ENCODE peak calls at places on chromosomes 16 and 17, in four cellular contexts. O is glutamatergic neuron, I is GM10248, K is lung. T is an unnamed sample.

GRCh38 chr16:47732806-47733150 is 271.6 kb downstream of the PHKB start:
- DNase-seq in O (no peak), I (no peak), K (no peak), T (no peak)

GRCh38 chr16:67259705-67260104 is 10.9 kb downstream of the SLC9A5 start:
- DNase-seq in O (no peak), I (no peak), K (no peak), T (no peak)

GRCh38 chr17:39653662-39654331 is 11.4 kb upstream of the TCAP start:
- DNase-seq in O (peak), I (peak), K (peak), T (peak)

GRCh38 chr16:54175552-54176375 is 110.8 kb downstream of the IRX3 start:
- DNase-seq in O (no peak), I (no peak), K (no peak), T (no peak)

GRCh38 chr16:87180069-87180468 is 137.1 kb downstream of the C16orf95 start:
- DNase-seq in O (no peak), I (no peak), K (no peak), T (no peak)

GRCh38 chr16:2096853-2097620 is 38.7 kb downstream of the PKD1 start:
- DNase-seq in O (no peak), I (no peak), K (no peak), T (no peak)

GRCh38 chr17:57703273-57703672 is 41.8 kb downstream of the CCDC182 start:
- DNase-seq in O (no peak), I (no peak), K (peak), T (no peak)

GRCh38 chr17:82737981-82738877 is 2.8 kb downstream of the FN3K start:
- DNase-seq in O (no peak), I (no peak), K (peak), T (no peak)

GRCh38 chr17:4944554-4945175 is 3.7 kb downstream of the PFN1 start:
- DNase-seq in O (no peak), I (no peak), K (no peak), T (no peak)

GRCh38 chr16:21169249-21169981 is 10.9 kb downstream of the LDAF1 start:
- DNase-seq in O (no peak), I (no peak), K (no peak), T (no peak)

GRCh38 chr16:84836234-84836647 is 16.5 kb downstream of the CRISPLD2 start:
- DNase-seq in O (no peak), I (no peak), K (peak), T (no peak)

GRCh38 chr16:30948087-30948955 is 547 bp upstream of the ORAI3 start:
- DNase-seq in O (peak), I (peak), K (peak), T (no peak)

GRCh38 chr17:43927101-43927935 is 15.0 kb downstream of the PPY start:
- DNase-seq in O (peak), I (no peak), K (no peak), T (no peak)

GRCh38 chr17:50841949-50842354 is 6.6 kb downstream of the WFIKKN2 start:
- DNase-seq in O (peak), I (peak), K (peak), T (no peak)

DNA sequence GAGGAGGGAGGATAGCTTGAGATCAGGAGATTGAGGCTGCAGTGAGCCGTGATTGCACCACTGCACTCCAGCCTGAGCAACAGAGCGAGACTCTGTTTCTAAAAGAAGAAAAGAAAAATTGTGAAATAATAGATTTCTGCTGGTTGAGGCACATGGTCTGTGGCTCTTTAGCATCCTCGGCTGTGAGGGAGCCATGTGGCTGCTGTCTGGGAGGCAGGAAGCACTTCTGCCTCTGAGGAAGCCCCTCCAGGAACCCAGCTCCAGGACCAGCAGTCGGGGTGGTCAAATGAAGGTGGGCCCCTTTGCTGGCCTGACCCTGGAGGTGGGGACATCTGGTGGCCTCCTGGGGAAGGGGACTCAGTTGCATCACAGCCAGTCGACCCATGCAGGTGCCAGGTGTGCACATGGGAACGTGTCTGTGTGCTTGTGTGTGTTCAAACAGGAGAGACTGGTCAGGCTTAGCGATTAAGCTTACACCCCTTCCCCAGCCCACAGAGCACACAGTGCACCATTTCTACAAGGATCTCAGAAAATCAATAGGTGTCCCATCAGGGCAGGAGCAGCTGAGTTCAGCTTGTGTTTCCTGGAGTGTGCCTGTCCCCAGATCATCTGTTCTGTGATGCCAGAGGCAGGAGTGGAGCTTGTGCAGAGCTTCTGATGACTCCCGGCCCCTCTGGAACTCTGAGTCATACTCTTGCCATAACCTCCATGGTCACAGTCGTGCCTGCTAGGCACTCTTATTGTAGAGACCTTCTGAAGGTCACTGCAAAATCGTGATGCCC is 24.3 kb upstream of the MGAT5B start:
- DNase-seq in O (peak), I (no peak), K (no peak), T (no peak)
- TF ChIP-seq CTCF in O (no peak), I (no peak), K (no peak), T (no peak)

GRCh38 chr17:8324132-8324531 is 14.1 kb downstream of the ARHGEF15 start:
- DNase-seq in O (no peak), I (no peak), K (no peak), T (peak)
- TF ChIP-seq CTCF in O (no peak), I (no peak), K (no peak), T (no peak)

GRCh38 chr17:9839433-9839832 is 13.7 kb downstream of the GLP2R start:
- DNase-seq in O (no peak), I (no peak), K (no peak), T (no peak)
- TF ChIP-seq CTCF in O (no peak), I (no peak), K (no peak), T (no peak)

DNA sequence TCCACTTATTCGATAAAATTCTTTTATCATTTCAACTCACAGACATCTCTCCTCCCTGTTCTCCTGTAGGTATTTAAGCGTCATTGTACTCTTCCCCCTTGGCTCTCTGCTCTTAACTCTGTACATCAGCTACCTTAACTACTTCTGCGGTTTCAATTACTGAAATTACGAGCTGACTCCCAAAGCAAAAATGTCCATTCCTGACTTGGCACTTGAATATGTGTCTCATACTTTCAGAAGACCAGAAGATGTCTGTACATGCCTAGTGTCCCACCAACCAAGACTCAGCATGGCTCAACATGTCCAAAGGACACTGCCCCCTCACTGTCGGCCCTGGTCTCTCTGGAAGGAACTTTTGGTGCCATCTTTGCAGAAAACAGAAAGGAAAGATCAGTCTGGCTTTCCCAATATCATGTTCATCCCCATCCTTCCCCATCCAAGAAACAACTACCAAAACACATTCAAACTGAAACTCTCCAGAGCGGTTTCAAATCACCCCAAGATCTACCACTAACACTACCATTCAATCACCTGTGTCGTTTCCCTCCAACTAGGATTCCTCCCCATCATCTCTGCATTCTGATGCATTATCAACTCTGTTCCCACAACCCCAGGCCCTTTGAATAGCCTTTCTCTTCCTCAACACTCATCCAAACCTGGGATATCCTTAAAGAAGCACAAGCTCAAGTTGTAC is 74.9 kb downstream of the ZFHX3 start:
- DNase-seq in O (no peak), I (no peak), K (no peak), T (no peak)
- TF ChIP-seq CTCF in O (no peak), I (no peak), K (no peak), T (no peak)

DNA sequence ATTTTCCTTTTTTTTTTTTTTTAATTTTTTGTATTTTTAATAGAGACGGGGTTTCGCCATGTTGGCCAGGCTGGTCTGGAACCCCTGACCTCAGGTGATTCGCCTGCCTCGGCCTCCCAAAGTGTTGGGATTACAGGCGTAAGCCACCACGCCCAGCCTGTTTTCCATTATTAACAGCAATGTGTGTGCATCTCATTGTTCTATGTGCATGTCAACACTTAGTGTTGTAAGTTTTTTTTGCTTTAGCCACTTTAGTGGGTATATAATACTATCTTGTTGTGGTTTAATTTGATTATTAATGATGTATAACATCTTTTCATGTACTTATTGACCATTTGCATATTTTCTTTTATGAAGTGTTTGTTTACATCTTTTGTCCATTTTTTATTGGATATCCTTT is 32.8 kb upstream of the BHLHA9 start:
- DNase-seq in O (no peak), I (no peak), K (no peak), T (no peak)
- TF ChIP-seq CTCF in O (no peak), I (no peak), K (no peak), T (no peak)

DNA sequence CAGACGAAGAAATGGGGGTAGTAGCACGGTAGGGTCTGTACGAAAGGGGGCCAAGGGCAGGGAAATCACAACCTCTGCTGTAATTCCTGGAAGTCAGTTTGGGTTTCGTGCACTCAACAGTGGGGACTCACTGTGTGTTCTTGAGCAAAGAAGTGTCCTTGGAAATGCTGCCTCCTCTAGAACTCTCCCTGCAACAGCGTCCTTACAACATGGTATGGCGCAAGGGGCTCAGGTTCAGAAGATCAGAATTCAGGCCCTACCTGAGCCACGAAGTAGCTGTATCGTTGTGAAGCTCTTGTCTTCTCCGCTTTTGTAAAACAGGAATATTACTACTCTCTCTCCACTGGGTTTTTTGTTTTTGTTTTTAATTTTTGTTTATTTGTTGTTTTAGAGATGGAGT is 106.2 kb upstream of the CLEC3A start:
- DNase-seq in O (no peak), I (no peak), K (no peak), T (no peak)
- TF ChIP-seq CTCF in O (no peak), I (no peak), K (no peak), T (no peak)

DNA sequence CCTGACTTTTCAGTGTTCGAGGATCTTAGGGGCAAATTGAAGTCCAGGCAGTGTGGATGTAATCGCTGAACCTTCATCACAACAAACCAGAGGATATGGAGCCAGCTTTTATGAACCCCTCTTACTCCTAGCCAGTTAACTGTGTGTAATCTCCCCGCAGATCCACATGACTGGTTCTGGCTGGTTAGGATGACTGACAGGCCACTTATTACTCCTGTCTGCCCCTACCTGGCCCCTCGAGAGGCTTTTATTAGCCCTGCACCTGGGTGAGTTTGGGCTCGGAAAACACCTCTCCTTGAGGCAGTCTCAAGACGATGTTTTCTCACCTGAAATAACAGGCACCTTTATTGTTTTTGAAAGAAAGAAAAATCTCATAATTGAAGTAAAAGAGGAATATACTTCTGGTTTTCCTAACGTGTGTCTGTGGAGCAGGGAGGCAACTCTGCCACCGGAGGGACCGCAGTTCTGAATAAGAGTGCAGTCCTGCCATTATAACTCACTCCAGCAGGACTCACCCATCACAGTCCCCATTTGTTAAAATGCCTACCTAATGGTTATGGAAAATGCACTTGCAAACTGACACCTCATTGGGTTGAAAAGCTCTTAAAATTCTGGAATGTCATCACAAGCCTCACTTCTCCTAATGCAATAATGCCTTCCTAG is 291.9 kb upstream of the N4BP1 start:
- DNase-seq in O (peak), I (no peak), K (no peak), T (no peak)
- TF ChIP-seq CTCF in O (peak), I (no peak), K (no peak), T (no peak)